ENCODE peak calls at places on chromosome 1, in six cellular contexts. F is NCI-H1105 treated with DMSO at 0.1 percent for 48 hours; D is CD8-positive, alpha-beta memory T cell; M is upper lobe of right lung; L is fibroblast of lung; K is OCI-M1. R is an unnamed sample.

GRCh38 chr1:161706483-161707347 is at the start of gene FCRLA:
- DNase-seq in D (no peak), K (peak), M (no peak), F (no peak), L (peak), R (peak)

GRCh38 chr1:32496127-32496526 is 31.3 kb downstream of the ZBTB8B start:
- DNase-seq in D (no peak), M (no peak), K (peak), L (peak), F (no peak), R (peak)

GRCh38 chr1:87757700-87758099 is 429.0 kb downstream of the LMO4 start:
- DNase-seq in M (no peak), F (no peak), K (no peak), L (peak), D (no peak), R (no peak)

GRCh38 chr1:208141793-208142192 is 102.4 kb downstream of the PLXNA2 start:
- DNase-seq in K (no peak), L (no peak), F (no peak), D (no peak), M (no peak), R (no peak)

GRCh38 chr1:203638076-203638475 is 11.4 kb downstream of the ATP2B4 start:
- DNase-seq in M (no peak), K (no peak), F (peak), D (no peak), L (no peak), R (no peak)

GRCh38 chr1:68496680-68497357 is at the start of gene DEPDC1:
- DNase-seq in L (peak), M (peak), K (peak), D (peak), F (peak), R (peak)

GRCh38 chr1:226452981-226453380 is 45.1 kb upstream of the PARP1 start:
- DNase-seq in D (no peak), F (no peak), K (no peak), L (no peak), M (no peak), R (no peak)

GRCh38 chr1:201938440-201939005 is 7.8 kb downstream of the LMOD1 start:
- DNase-seq in K (no peak), F (no peak), M (no peak), L (no peak), D (no peak), R (no peak)

GRCh38 chr1:65593516-65593915 is 173.0 kb downstream of the LEPR start:
- DNase-seq in D (no peak), L (no peak), K (no peak), M (no peak), F (no peak), R (no peak)

GRCh38 chr1:8540266-8540926 is 222.5 kb downstream of the SLC45A1 start:
- DNase-seq in D (no peak), F (no peak), L (peak), K (no peak), M (no peak), R (no peak)

GRCh38 chr1:231748744-231749143 is 122.2 kb downstream of the DISC1 start:
- DNase-seq in K (no peak), D (no peak), L (peak), M (no peak), F (no peak), R (no peak)

GRCh38 chr1:46152021-46152420 is 19.6 kb upstream of the PIK3R3 start:
- DNase-seq in L (peak), M (no peak), K (no peak), D (no peak), F (no peak), R (no peak)

GRCh38 chr1:53733447-53733931 is 5.5 kb downstream of the GLIS1 start:
- DNase-seq in L (peak), D (no peak), M (no peak), F (no peak), K (no peak), R (no peak)

GRCh38 chr1:224438989-224439388 is 4.4 kb upstream of the WDR26 start:
- DNase-seq in L (no peak), F (no peak), M (no peak), K (no peak), D (no peak), R (no peak)

GRCh38 chr1:53270107-53270506 is 31.8 kb upstream of the MAGOH start:
- DNase-seq in K (no peak), F (no peak), M (no peak), L (no peak), D (no peak), R (no peak)

GRCh38 chr1:220089650-220090556 is at the start of gene BPNT1:
- DNase-seq in K (peak), F (peak), L (peak), D (peak), M (peak), R (peak)

GRCh38 chr1:67532452-67533216 is 102.4 kb upstream of the SERBP1 start:
- DNase-seq in D (peak), K (peak), F (peak), L (peak), M (no peak), R (peak)

GRCh38 chr1:156858959-156859522 is at the start of gene INSRR:
- DNase-seq in L (peak), F (no peak), M (no peak), D (no peak), K (peak), R (peak)

GRCh38 chr1:109864960-109865611 is 45.6 kb upstream of the CSF1 start:
- DNase-seq in L (peak), D (no peak), K (no peak), F (no peak), M (no peak), R (no peak)

GRCh38 chr1:21872445-21873079 is 60.5 kb downstream of the LDLRAD2 start:
- DNase-seq in M (no peak), D (no peak), F (no peak), L (no peak), K (no peak), R (no peak)

GRCh38 chr1:225694151-225694603 is 41.3 kb upstream of the ENAH start:
- DNase-seq in M (no peak), D (no peak), K (peak), L (peak), F (no peak), R (no peak)

GRCh38 chr1:3359346-3360157 is 94.9 kb upstream of the ARHGEF16 start:
- DNase-seq in M (no peak), K (no peak), D (no peak), L (no peak), F (peak), R (no peak)

GRCh38 chr1:156709743-156710489 is 4.5 kb upstream of the CRABP2 start:
- DNase-seq in M (no peak), F (peak), D (no peak), L (peak), K (no peak), R (no peak)

GRCh38 chr1:65265296-65266271 is 43.8 kb upstream of the DNAJC6 start:
- DNase-seq in L (peak), D (peak), F (peak), M (no peak), K (peak), R (no peak)

R was measured in NB4.